ENCODE peak calls at places on chromosome 3, in four cellular contexts. One of them, this sample, is unnamed.

GRCh38 chr3:29642393-29643033 is 361.6 kb downstream of the RBMS3 start:
- DNase-seq in fibroblast of lung: peak
- DNase-seq in BE2C: peak
- DNase-seq in endodermal cell: no peak
- DNase-seq in this sample: peak

GRCh38 chr3:42071720-42072582 is 19.2 kb upstream of the TRAK1 start:
- DNase-seq in endodermal cell: peak
- DNase-seq in fibroblast of lung: peak
- DNase-seq in BE2C: peak
- DNase-seq in this sample: peak

GRCh38 chr3:105399611-105400010 is 32.9 kb downstream of the ALCAM start:
- DNase-seq in BE2C: no peak
- DNase-seq in fibroblast of lung: peak
- DNase-seq in endodermal cell: no peak
- DNase-seq in this sample: peak

GRCh38 chr3:141345951-141346817 is 22.1 kb upstream of the ZBTB38 start:
- DNase-seq in endodermal cell: no peak
- DNase-seq in BE2C: no peak
- DNase-seq in fibroblast of lung: no peak
- DNase-seq in this sample: no peak

GRCh38 chr3:181976526-181976925 is 264.8 kb downstream of the SOX2 start:
- DNase-seq in fibroblast of lung: no peak
- DNase-seq in endodermal cell: no peak
- DNase-seq in BE2C: no peak
- DNase-seq in this sample: no peak

GRCh38 chr3:106130384-106131084 is 261.7 kb upstream of the CBLB start:
- DNase-seq in fibroblast of lung: peak
- DNase-seq in BE2C: no peak
- DNase-seq in endodermal cell: no peak
- DNase-seq in this sample: peak

GRCh38 chr3:127418560-127419099 is 130.8 kb upstream of the PRR20G start:
- DNase-seq in fibroblast of lung: no peak
- DNase-seq in endodermal cell: peak
- DNase-seq in BE2C: no peak
- DNase-seq in this sample: no peak

GRCh38 chr3:104362319-104362718 is 1004.4 kb upstream of the ALCAM start:
- DNase-seq in fibroblast of lung: peak
- DNase-seq in endodermal cell: no peak
- DNase-seq in BE2C: no peak
- DNase-seq in this sample: no peak

GRCh38 chr3:108171095-108171494 is 51.1 kb downstream of the IFT57 start:
- DNase-seq in fibroblast of lung: no peak
- DNase-seq in BE2C: no peak
- DNase-seq in endodermal cell: no peak
- DNase-seq in this sample: no peak

GRCh38 chr3:173021547-173022185 is 119.4 kb downstream of the SPATA16 start:
- DNase-seq in fibroblast of lung: no peak
- DNase-seq in endodermal cell: no peak
- DNase-seq in BE2C: no peak
- DNase-seq in this sample: no peak

GRCh38 chr3:47410417-47410720 is 29.5 kb downstream of the PTPN23 start:
- DNase-seq in fibroblast of lung: no peak
- DNase-seq in BE2C: no peak
- DNase-seq in endodermal cell: no peak
- DNase-seq in this sample: no peak

GRCh38 chr3:58200846-58201355 is 9.9 kb downstream of the DNASE1L3 start:
- DNase-seq in BE2C: no peak
- DNase-seq in fibroblast of lung: no peak
- DNase-seq in endodermal cell: no peak
- DNase-seq in this sample: no peak

GRCh38 chr3:102104093-102104492 is 254.8 kb downstream of the NFKBIZ start:
- DNase-seq in endodermal cell: no peak
- DNase-seq in fibroblast of lung: no peak
- DNase-seq in BE2C: no peak
- DNase-seq in this sample: no peak

GRCh38 chr3:27326949-27327582 is 42.1 kb downstream of the NEK10 start:
- DNase-seq in BE2C: no peak
- DNase-seq in fibroblast of lung: no peak
- DNase-seq in endodermal cell: no peak
- DNase-seq in this sample: no peak

GRCh38 chr3:25080461-25080860 is 347.6 kb upstream of the RARB start:
- DNase-seq in fibroblast of lung: peak
- DNase-seq in BE2C: no peak
- DNase-seq in endodermal cell: no peak
- DNase-seq in this sample: no peak

GRCh38 chr3:36944012-36944640 is 728 bp downstream of the TRANK1 start:
- DNase-seq in fibroblast of lung: peak
- DNase-seq in BE2C: peak
- DNase-seq in endodermal cell: peak
- DNase-seq in this sample: peak

GRCh38 chr3:108410531-108410984 is 99.8 kb downstream of the MYH15 start:
- DNase-seq in endodermal cell: no peak
- DNase-seq in fibroblast of lung: no peak
- DNase-seq in BE2C: peak
- DNase-seq in this sample: no peak

GRCh38 chr3:187783098-187783497 is 37.8 kb upstream of the BCL6 start:
- DNase-seq in BE2C: no peak
- DNase-seq in endodermal cell: no peak
- DNase-seq in fibroblast of lung: peak
- DNase-seq in this sample: peak

GRCh38 chr3:105793040-105793439 is 75.8 kb downstream of the CBLB start:
- DNase-seq in fibroblast of lung: peak
- DNase-seq in BE2C: no peak
- DNase-seq in endodermal cell: no peak
- DNase-seq in this sample: peak

GRCh38 chr3:128532007-128532983 is 39.3 kb upstream of the GATA2 start:
- DNase-seq in BE2C: no peak
- DNase-seq in endodermal cell: no peak
- DNase-seq in fibroblast of lung: no peak
- DNase-seq in this sample: no peak

GRCh38 chr3:55164191-55164590 is 236.3 kb upstream of the LRTM1 start:
- DNase-seq in BE2C: no peak
- DNase-seq in endodermal cell: no peak
- DNase-seq in fibroblast of lung: no peak
- DNase-seq in this sample: peak

GRCh38 chr3:50971487-50971924 is 296.8 kb downstream of the DOCK3 start:
- DNase-seq in BE2C: peak
- DNase-seq in fibroblast of lung: peak
- DNase-seq in endodermal cell: peak
- DNase-seq in this sample: peak

GRCh38 chr3:156421534-156421933 is 133.4 kb downstream of the SSR3 start:
- DNase-seq in endodermal cell: no peak
- DNase-seq in fibroblast of lung: no peak
- DNase-seq in BE2C: no peak
- DNase-seq in this sample: no peak

GRCh38 chr3:79810101-79810500 is 42.3 kb upstream of the ROBO1 start:
- DNase-seq in fibroblast of lung: no peak
- DNase-seq in BE2C: peak
- DNase-seq in endodermal cell: no peak
- DNase-seq in this sample: no peak

GRCh38 chr3:46690798-46691197 is 2.7 kb downstream of the ALS2CL start:
- DNase-seq in BE2C: no peak
- DNase-seq in endodermal cell: no peak
- DNase-seq in fibroblast of lung: no peak
- DNase-seq in this sample: no peak

GRCh38 chr3:134363381-134363755 is 10.9 kb downstream of the AMOTL2 start:
- DNase-seq in BE2C: no peak
- DNase-seq in endodermal cell: no peak
- DNase-seq in fibroblast of lung: no peak
- DNase-seq in this sample: no peak

GRCh38 chr3:145219355-145220196 is 941.4 kb downstream of the PLOD2 start:
- DNase-seq in endodermal cell: no peak
- DNase-seq in fibroblast of lung: no peak
- DNase-seq in BE2C: peak
- DNase-seq in this sample: no peak

GRCh38 chr3:69442771-69443197 is 56.9 kb upstream of the FRMD4B start:
- DNase-seq in endodermal cell: no peak
- DNase-seq in BE2C: no peak
- DNase-seq in fibroblast of lung: no peak
- DNase-seq in this sample: no peak

GRCh38 chr3:112467584-112467983 is 31.7 kb downstream of the BTLA start:
- DNase-seq in BE2C: no peak
- DNase-seq in endodermal cell: no peak
- DNase-seq in fibroblast of lung: no peak
- DNase-seq in this sample: no peak

GRCh38 chr3:127767126-127767525 is 55.2 kb downstream of the MGLL start:
- DNase-seq in fibroblast of lung: no peak
- DNase-seq in endodermal cell: no peak
- DNase-seq in BE2C: no peak
- DNase-seq in this sample: no peak

GRCh38 chr3:70621451-70621850 is 309.0 kb upstream of the MDFIC2 start:
- DNase-seq in endodermal cell: no peak
- DNase-seq in BE2C: no peak
- DNase-seq in fibroblast of lung: no peak
- DNase-seq in this sample: no peak

GRCh38 chr3:178001670-178002101 is 534.5 kb upstream of the KCNMB2 start:
- DNase-seq in fibroblast of lung: no peak
- DNase-seq in BE2C: no peak
- DNase-seq in endodermal cell: no peak
- DNase-seq in this sample: no peak

GRCh38 chr3:147427796-147428195 is 18.6 kb downstream of the ZIC1 start:
- DNase-seq in endodermal cell: no peak
- DNase-seq in BE2C: no peak
- DNase-seq in fibroblast of lung: no peak
- DNase-seq in this sample: peak

DNA sequence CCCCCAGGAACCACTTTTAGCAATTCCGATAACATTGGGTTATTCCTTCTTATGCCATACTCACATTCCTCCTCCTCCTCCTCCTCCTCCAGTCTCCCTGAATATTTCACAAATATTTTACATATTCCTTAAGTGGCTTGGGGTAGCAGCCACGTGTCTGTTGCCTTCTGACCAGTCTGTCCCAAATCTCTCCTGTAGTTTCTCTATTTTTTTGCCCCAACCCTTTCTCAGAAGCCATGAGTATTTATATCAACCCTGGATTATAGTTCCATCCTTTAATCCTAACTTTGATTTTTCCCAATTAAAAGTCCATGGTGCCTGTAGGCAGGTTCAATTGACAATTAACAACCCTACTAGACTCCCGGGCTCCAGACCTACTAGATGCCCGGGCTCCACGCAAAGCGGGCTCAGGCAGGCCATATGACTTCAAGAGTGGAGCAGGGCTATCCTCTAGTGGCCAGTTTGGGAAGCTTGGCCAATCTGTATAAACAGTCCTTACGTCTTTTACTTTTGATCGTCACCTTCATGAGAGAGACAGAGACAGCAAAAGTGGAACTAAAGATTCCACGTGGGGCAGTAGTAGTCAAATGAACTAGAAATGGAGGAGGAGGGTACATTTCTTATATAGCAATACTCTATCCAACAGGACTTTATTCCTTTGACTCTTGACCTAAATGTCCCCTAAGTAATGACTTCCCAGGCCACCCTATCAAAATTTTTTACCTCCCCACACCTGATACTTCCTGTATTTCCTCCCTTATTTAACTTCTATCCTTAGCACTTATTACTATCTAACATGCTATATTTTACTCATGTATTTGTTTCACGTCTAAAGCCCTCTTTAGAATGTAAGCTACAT is 69.7 kb downstream of the USF3 start:
- DNase-seq in endodermal cell: peak
- DNase-seq in BE2C: peak
- DNase-seq in fibroblast of lung: peak
- DNase-seq in this sample: peak
- H3K4me3 ChIP-seq in endodermal cell: no peak
- H3K4me3 ChIP-seq in BE2C: no peak
- H3K4me3 ChIP-seq in fibroblast of lung: no peak
- H3K4me3 ChIP-seq in this sample: no peak

GRCh38 chr3:33915796-33916589 is 117.6 kb downstream of the PDCD6IP start:
- DNase-seq in BE2C: peak
- DNase-seq in endodermal cell: peak
- DNase-seq in fibroblast of lung: peak
- DNase-seq in this sample: peak
- TF ChIP-seq CTCF in BE2C: peak
- TF ChIP-seq CTCF in endodermal cell: peak
- TF ChIP-seq CTCF in fibroblast of lung: peak
- TF ChIP-seq CTCF in this sample: peak

DNA sequence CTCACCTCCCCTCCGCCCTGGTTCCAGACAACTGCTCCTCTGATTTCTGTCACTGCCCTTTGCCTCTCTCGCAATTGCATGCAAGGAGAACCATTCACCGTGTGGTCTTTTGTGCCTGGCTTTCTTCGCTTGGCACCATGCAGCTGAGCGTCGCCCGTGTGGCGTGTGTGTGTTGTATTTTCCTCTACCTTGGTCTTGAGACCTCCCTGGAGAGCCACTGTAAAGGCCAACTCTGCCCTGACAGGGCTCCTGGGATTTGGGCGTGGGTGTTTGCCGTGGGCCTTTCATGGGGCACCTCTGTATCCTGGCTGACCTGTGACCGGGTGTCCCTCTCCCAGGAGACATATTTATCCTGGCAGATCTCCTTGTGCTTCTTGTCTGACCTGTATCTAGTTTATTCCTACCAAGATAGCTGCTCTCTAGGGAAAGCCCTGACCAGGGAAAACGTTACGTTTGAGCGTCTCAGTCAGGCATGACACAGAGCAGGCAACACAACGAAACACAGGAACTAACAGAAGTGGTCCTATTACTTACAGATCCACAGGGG is 2.0 kb upstream of the PIGZ start:
- DNase-seq in fibroblast of lung: no peak
- DNase-seq in endodermal cell: no peak
- DNase-seq in BE2C: no peak
- DNase-seq in this sample: no peak
- H3K4me3 ChIP-seq in fibroblast of lung: no peak
- H3K4me3 ChIP-seq in endodermal cell: no peak
- H3K4me3 ChIP-seq in BE2C: no peak
- H3K4me3 ChIP-seq in this sample: no peak

GRCh38 chr3:196486263-196486662 is 17.3 kb downstream of the RNF168 start:
- DNase-seq in fibroblast of lung: no peak
- DNase-seq in endodermal cell: peak
- DNase-seq in BE2C: peak
- DNase-seq in this sample: no peak
- TF ChIP-seq CTCF in fibroblast of lung: no peak
- TF ChIP-seq CTCF in endodermal cell: peak
- TF ChIP-seq CTCF in BE2C: peak
- TF ChIP-seq CTCF in this sample: peak

DNA sequence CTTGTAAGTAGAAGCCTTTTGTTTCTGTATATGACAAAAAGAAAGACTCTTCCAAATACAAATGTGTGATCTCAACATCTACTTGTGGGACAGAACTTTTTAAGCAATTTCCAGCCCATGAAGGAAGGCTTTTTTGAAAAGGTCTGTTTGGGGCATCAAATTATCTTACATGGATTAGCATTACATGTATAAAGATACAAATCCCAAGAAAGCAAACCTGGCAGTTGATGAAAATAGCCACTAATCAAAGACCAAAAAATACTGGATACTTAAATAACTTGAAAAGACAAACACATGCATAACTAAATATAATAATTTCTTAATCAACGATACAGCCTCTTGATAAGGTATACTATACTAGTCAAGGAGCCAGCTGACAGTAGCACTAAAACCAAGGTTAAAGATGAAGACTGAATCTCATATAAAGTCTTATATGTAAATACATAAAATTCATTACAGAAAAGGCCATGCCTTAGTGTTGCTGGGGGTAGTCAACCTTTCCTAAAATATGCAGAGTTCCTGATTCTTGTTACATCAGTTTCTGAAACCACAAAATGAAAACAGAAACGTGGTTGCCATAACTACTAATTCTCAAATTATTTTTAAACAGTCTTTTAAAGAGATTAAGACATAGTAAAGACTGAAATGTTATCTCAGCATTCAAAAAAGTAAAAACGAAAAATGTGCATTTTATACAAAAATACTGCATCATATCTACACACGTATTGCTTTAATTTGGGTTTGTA is 2.0 kb downstream of the ANKRD28 start:
- DNase-seq in fibroblast of lung: peak
- DNase-seq in endodermal cell: no peak
- DNase-seq in BE2C: no peak
- DNase-seq in this sample: peak
- H3K4me3 ChIP-seq in fibroblast of lung: peak
- H3K4me3 ChIP-seq in endodermal cell: no peak
- H3K4me3 ChIP-seq in BE2C: no peak
- H3K4me3 ChIP-seq in this sample: peak